ENCODE peak calls at places on chromosomes 12 and 14, in ten cellular contexts. One of them, this sample, is unnamed.

GRCh38 chr12:70661762-70662161 is 24.5 kb upstream of the PTPRB start:
- DNase-seq in IMR-90: peak
- DNase-seq in colonic mucosa: no peak
- DNase-seq in PC-3: peak
- DNase-seq in GM23338: no peak
- DNase-seq in right lobe of liver: no peak
- DNase-seq in stomach: no peak
- DNase-seq in glutamatergic neuron: no peak
- DNase-seq in left lung: no peak
- DNase-seq in endothelial cell: no peak
- DNase-seq in this sample: no peak

GRCh38 chr14:68042591-68043210 is 223.1 kb downstream of the RAD51B start:
- DNase-seq in IMR-90: no peak
- DNase-seq in colonic mucosa: no peak
- DNase-seq in PC-3: peak
- DNase-seq in GM23338: no peak
- DNase-seq in right lobe of liver: no peak
- DNase-seq in stomach: no peak
- DNase-seq in glutamatergic neuron: no peak
- DNase-seq in left lung: no peak
- DNase-seq in endothelial cell: no peak
- DNase-seq in this sample: no peak

GRCh38 chr12:27277846-27278260 is 33.8 kb downstream of the STK38L start:
- DNase-seq in IMR-90: peak
- DNase-seq in colonic mucosa: peak
- DNase-seq in PC-3: peak
- DNase-seq in GM23338: peak
- DNase-seq in right lobe of liver: peak
- DNase-seq in stomach: no peak
- DNase-seq in glutamatergic neuron: no peak
- DNase-seq in left lung: no peak
- DNase-seq in endothelial cell: no peak
- DNase-seq in this sample: peak

GRCh38 chr12:3145036-3145435 is 67.9 kb downstream of the TSPAN9 start:
- DNase-seq in IMR-90: no peak
- DNase-seq in colonic mucosa: no peak
- DNase-seq in PC-3: no peak
- DNase-seq in GM23338: no peak
- DNase-seq in right lobe of liver: peak
- DNase-seq in stomach: no peak
- DNase-seq in glutamatergic neuron: no peak
- DNase-seq in left lung: no peak
- DNase-seq in endothelial cell: no peak
- DNase-seq in this sample: no peak

GRCh38 chr12:55818886-55819285 is 1.0 kb downstream of the ORMDL2 start:
- DNase-seq in IMR-90: peak
- DNase-seq in colonic mucosa: no peak
- DNase-seq in PC-3: no peak
- DNase-seq in GM23338: no peak
- DNase-seq in right lobe of liver: no peak
- DNase-seq in stomach: no peak
- DNase-seq in glutamatergic neuron: no peak
- DNase-seq in left lung: no peak
- DNase-seq in endothelial cell: no peak
- DNase-seq in this sample: no peak

GRCh38 chr14:69901113-69901951 is 22.1 kb downstream of the SMOC1 start:
- DNase-seq in IMR-90: peak
- DNase-seq in colonic mucosa: no peak
- DNase-seq in PC-3: no peak
- DNase-seq in GM23338: no peak
- DNase-seq in right lobe of liver: no peak
- DNase-seq in stomach: no peak
- DNase-seq in glutamatergic neuron: no peak
- DNase-seq in left lung: no peak
- DNase-seq in endothelial cell: no peak
- DNase-seq in this sample: no peak

GRCh38 chr12:49276304-49277290 is 11.7 kb downstream of the TUBA1C start:
- DNase-seq in IMR-90: no peak
- DNase-seq in colonic mucosa: no peak
- DNase-seq in PC-3: no peak
- DNase-seq in GM23338: no peak
- DNase-seq in right lobe of liver: no peak
- DNase-seq in stomach: no peak
- DNase-seq in glutamatergic neuron: no peak
- DNase-seq in left lung: no peak
- DNase-seq in endothelial cell: no peak
- DNase-seq in this sample: no peak

GRCh38 chr14:79281244-79282199 is 929.8 kb downstream of the DIO2 start:
- DNase-seq in IMR-90: no peak
- DNase-seq in colonic mucosa: no peak
- DNase-seq in PC-3: no peak
- DNase-seq in GM23338: peak
- DNase-seq in right lobe of liver: no peak
- DNase-seq in stomach: no peak
- DNase-seq in glutamatergic neuron: no peak
- DNase-seq in left lung: no peak
- DNase-seq in endothelial cell: no peak
- DNase-seq in this sample: no peak

GRCh38 chr12:132178314-132178713 is 34.1 kb downstream of the NOC4L start:
- DNase-seq in IMR-90: no peak
- DNase-seq in colonic mucosa: no peak
- DNase-seq in PC-3: no peak
- DNase-seq in GM23338: no peak
- DNase-seq in right lobe of liver: no peak
- DNase-seq in stomach: no peak
- DNase-seq in glutamatergic neuron: no peak
- DNase-seq in left lung: no peak
- DNase-seq in endothelial cell: no peak
- DNase-seq in this sample: no peak

GRCh38 chr14:30195946-30196345 is 268.3 kb upstream of the PRKD1 start:
- DNase-seq in IMR-90: peak
- DNase-seq in colonic mucosa: no peak
- DNase-seq in PC-3: no peak
- DNase-seq in GM23338: peak
- DNase-seq in right lobe of liver: no peak
- DNase-seq in stomach: no peak
- DNase-seq in glutamatergic neuron: no peak
- DNase-seq in left lung: no peak
- DNase-seq in endothelial cell: no peak
- DNase-seq in this sample: no peak

GRCh38 chr12:124454352-124454725 is 113.1 kb downstream of the NCOR2 start:
- DNase-seq in IMR-90: no peak
- DNase-seq in colonic mucosa: no peak
- DNase-seq in PC-3: no peak
- DNase-seq in GM23338: no peak
- DNase-seq in right lobe of liver: no peak
- DNase-seq in stomach: no peak
- DNase-seq in glutamatergic neuron: no peak
- DNase-seq in left lung: peak
- DNase-seq in endothelial cell: no peak
- DNase-seq in this sample: no peak

DNA sequence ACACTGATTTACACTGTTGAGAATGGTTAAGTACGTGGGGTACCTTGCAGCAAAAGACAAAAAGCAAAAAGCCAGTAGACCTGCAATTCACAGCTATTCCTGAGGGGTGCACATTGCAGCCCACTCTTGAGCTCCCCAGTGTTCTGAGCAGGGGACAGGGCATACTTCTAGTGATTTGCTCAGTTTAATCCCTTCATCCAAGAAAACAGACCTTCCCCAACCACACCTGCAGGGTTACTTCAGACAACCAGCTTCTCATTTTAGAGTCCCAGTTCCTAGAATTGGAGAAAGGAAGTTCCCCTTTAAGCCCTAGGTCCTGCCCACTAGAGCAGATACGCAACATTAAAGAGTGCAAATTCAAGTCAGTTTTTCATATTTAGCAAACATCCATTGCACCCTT is 3.6 kb upstream of the WSB2 start:
- DNase-seq in IMR-90: no peak
- DNase-seq in colonic mucosa: no peak
- DNase-seq in PC-3: no peak
- DNase-seq in GM23338: peak
- DNase-seq in right lobe of liver: no peak
- DNase-seq in stomach: no peak
- DNase-seq in glutamatergic neuron: no peak
- DNase-seq in left lung: no peak
- DNase-seq in endothelial cell: peak
- DNase-seq in this sample: no peak
- TF ChIP-seq CTCF in IMR-90: no peak
- TF ChIP-seq CTCF in colonic mucosa: peak
- TF ChIP-seq CTCF in PC-3: peak
- TF ChIP-seq CTCF in GM23338: no peak
- TF ChIP-seq CTCF in right lobe of liver: no peak
- TF ChIP-seq CTCF in stomach: no peak
- TF ChIP-seq CTCF in glutamatergic neuron: peak
- TF ChIP-seq CTCF in left lung: no peak
- TF ChIP-seq CTCF in endothelial cell: peak
- TF ChIP-seq CTCF in this sample: no peak

GRCh38 chr12:66813137-66813867 is 134.4 kb upstream of the GRIP1 start:
- DNase-seq in IMR-90: no peak
- DNase-seq in colonic mucosa: no peak
- DNase-seq in PC-3: peak
- DNase-seq in GM23338: no peak
- DNase-seq in right lobe of liver: no peak
- DNase-seq in stomach: no peak
- DNase-seq in glutamatergic neuron: no peak
- DNase-seq in left lung: no peak
- DNase-seq in endothelial cell: peak
- DNase-seq in this sample: peak
- TF ChIP-seq CTCF in IMR-90: no peak
- TF ChIP-seq CTCF in colonic mucosa: no peak
- TF ChIP-seq CTCF in PC-3: no peak
- TF ChIP-seq CTCF in GM23338: no peak
- TF ChIP-seq CTCF in right lobe of liver: no peak
- TF ChIP-seq CTCF in stomach: no peak
- TF ChIP-seq CTCF in glutamatergic neuron: no peak
- TF ChIP-seq CTCF in left lung: no peak
- TF ChIP-seq CTCF in endothelial cell: no peak
- TF ChIP-seq CTCF in this sample: no peak

GRCh38 chr12:56916996-56917333 is 17.2 kb downstream of the SDR9C7 start:
- DNase-seq in IMR-90: no peak
- DNase-seq in colonic mucosa: no peak
- DNase-seq in PC-3: no peak
- DNase-seq in GM23338: no peak
- DNase-seq in right lobe of liver: no peak
- DNase-seq in stomach: no peak
- DNase-seq in glutamatergic neuron: no peak
- DNase-seq in left lung: no peak
- DNase-seq in endothelial cell: no peak
- DNase-seq in this sample: no peak
- TF ChIP-seq CTCF in IMR-90: no peak
- TF ChIP-seq CTCF in colonic mucosa: no peak
- TF ChIP-seq CTCF in PC-3: no peak
- TF ChIP-seq CTCF in GM23338: no peak
- TF ChIP-seq CTCF in right lobe of liver: no peak
- TF ChIP-seq CTCF in stomach: no peak
- TF ChIP-seq CTCF in glutamatergic neuron: no peak
- TF ChIP-seq CTCF in left lung: no peak
- TF ChIP-seq CTCF in endothelial cell: no peak
- TF ChIP-seq CTCF in this sample: no peak

GRCh38 chr14:97179573-97179972 is 382.4 kb downstream of the VRK1 start:
- DNase-seq in IMR-90: no peak
- DNase-seq in colonic mucosa: no peak
- DNase-seq in PC-3: peak
- DNase-seq in GM23338: no peak
- DNase-seq in right lobe of liver: no peak
- DNase-seq in stomach: no peak
- DNase-seq in glutamatergic neuron: no peak
- DNase-seq in left lung: no peak
- DNase-seq in endothelial cell: no peak
- DNase-seq in this sample: no peak

GRCh38 chr14:97180304-97181200 is 383.4 kb downstream of the VRK1 start:
- DNase-seq in IMR-90: no peak
- DNase-seq in colonic mucosa: no peak
- DNase-seq in PC-3: peak
- DNase-seq in GM23338: no peak
- DNase-seq in right lobe of liver: no peak
- DNase-seq in stomach: no peak
- DNase-seq in glutamatergic neuron: no peak
- DNase-seq in left lung: no peak
- DNase-seq in endothelial cell: no peak
- DNase-seq in this sample: no peak

GRCh38 chr14:97187916-97188315 is 390.7 kb downstream of the VRK1 start:
- DNase-seq in IMR-90: no peak
- DNase-seq in colonic mucosa: no peak
- DNase-seq in PC-3: no peak
- DNase-seq in GM23338: no peak
- DNase-seq in right lobe of liver: no peak
- DNase-seq in stomach: no peak
- DNase-seq in glutamatergic neuron: no peak
- DNase-seq in left lung: no peak
- DNase-seq in endothelial cell: no peak
- DNase-seq in this sample: no peak

DNA sequence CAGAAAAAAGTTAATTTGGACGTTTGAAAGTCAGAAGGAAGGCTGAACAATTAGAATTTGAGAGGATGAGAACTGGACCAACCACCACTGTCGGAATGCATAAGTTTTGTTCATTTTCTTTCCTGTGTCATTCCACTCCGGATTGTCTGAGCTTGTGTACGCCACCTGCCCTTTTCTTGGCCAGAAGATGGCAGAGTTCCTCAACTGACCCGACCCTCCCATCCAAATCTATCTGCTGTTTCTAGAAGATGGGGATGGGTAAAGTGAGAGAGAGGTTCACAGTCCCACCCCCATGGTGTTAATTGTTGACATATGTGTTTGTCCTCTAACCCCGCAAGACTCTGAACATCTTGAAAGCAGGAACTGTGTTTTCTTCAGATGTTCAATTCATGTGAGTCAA is 388.0 kb downstream of the VRK1 start:
- DNase-seq in IMR-90: no peak
- DNase-seq in colonic mucosa: no peak
- DNase-seq in PC-3: peak
- DNase-seq in GM23338: peak
- DNase-seq in right lobe of liver: no peak
- DNase-seq in stomach: no peak
- DNase-seq in glutamatergic neuron: no peak
- DNase-seq in left lung: no peak
- DNase-seq in endothelial cell: peak
- DNase-seq in this sample: no peak
- TF ChIP-seq CTCF in IMR-90: no peak
- TF ChIP-seq CTCF in colonic mucosa: no peak
- TF ChIP-seq CTCF in PC-3: peak
- TF ChIP-seq CTCF in GM23338: peak
- TF ChIP-seq CTCF in right lobe of liver: peak
- TF ChIP-seq CTCF in stomach: no peak
- TF ChIP-seq CTCF in glutamatergic neuron: peak
- TF ChIP-seq CTCF in left lung: no peak
- TF ChIP-seq CTCF in endothelial cell: peak
- TF ChIP-seq CTCF in this sample: no peak

GRCh38 chr14:35944847-35945246 is 118.7 kb downstream of the BRMS1L start:
- DNase-seq in IMR-90: no peak
- DNase-seq in colonic mucosa: peak
- DNase-seq in PC-3: peak
- DNase-seq in GM23338: peak
- DNase-seq in right lobe of liver: no peak
- DNase-seq in stomach: no peak
- DNase-seq in glutamatergic neuron: peak
- DNase-seq in left lung: no peak
- DNase-seq in endothelial cell: peak
- DNase-seq in this sample: peak
- TF ChIP-seq CTCF in IMR-90: no peak
- TF ChIP-seq CTCF in colonic mucosa: no peak
- TF ChIP-seq CTCF in PC-3: peak
- TF ChIP-seq CTCF in GM23338: peak
- TF ChIP-seq CTCF in right lobe of liver: no peak
- TF ChIP-seq CTCF in stomach: no peak
- TF ChIP-seq CTCF in glutamatergic neuron: no peak
- TF ChIP-seq CTCF in left lung: no peak
- TF ChIP-seq CTCF in endothelial cell: peak
- TF ChIP-seq CTCF in this sample: no peak